ENCODE peak calls at places on chromosomes 1 and 21, in six cellular contexts. B is ascending aorta, X is psoas muscle, Z is SK-N-SH, S is esophagus squamous epithelium, P is endodermal cell. V is an unnamed sample.

GRCh38 chr1:203135636-203136305 is 8.2 kb downstream of the ADORA1 start:
- DNase-seq in B (no peak), X (no peak), Z (no peak), S (no peak), P (no peak), V (no peak)

GRCh38 chr1:154956557-154956956 is 658 bp upstream of the PBXIP1 start:
- DNase-seq in B (no peak), X (peak), Z (no peak), S (no peak), P (peak), V (no peak)

GRCh38 chr1:2606004-2606805 is 19.6 kb downstream of the PRXL2B start:
- DNase-seq in B (no peak), X (peak), Z (peak), S (no peak), P (peak), V (no peak)

GRCh38 chr21:43956667-43957030 is 55.5 kb upstream of the TRAPPC10 start:
- DNase-seq in B (no peak), X (peak), Z (no peak), S (no peak), P (no peak), V (peak)

GRCh38 chr1:159860456-159860855 is 2.0 kb downstream of the VSIG8 start:
- DNase-seq in B (no peak), X (no peak), Z (peak), S (no peak), P (no peak), V (no peak)

GRCh38 chr1:204813522-204813921 is 57.1 kb upstream of the NFASC start:
- DNase-seq in B (no peak), X (no peak), Z (no peak), S (no peak), P (no peak), V (no peak)

GRCh38 chr1:117366281-117366981 is 818 bp upstream of the MAN1A2 start:
- DNase-seq in B (peak), X (peak), Z (peak), S (peak), P (peak), V (peak)

GRCh38 chr1:203797948-203798347 is 2.5 kb downstream of the ZBED6 start:
- DNase-seq in B (no peak), X (no peak), Z (no peak), S (no peak), P (no peak), V (no peak)

GRCh38 chr1:182069028-182069466 is 7.5 kb upstream of the ZNF648 start:
- DNase-seq in B (no peak), X (peak), Z (peak), S (no peak), P (peak), V (no peak)

GRCh38 chr1:28380394-28380793 is 10.9 kb downstream of the PHACTR4 start:
- DNase-seq in B (no peak), X (no peak), Z (no peak), S (no peak), P (no peak), V (no peak)

GRCh38 chr1:21639594-21640041 is 29.5 kb downstream of the RAP1GAP start:
- DNase-seq in B (no peak), X (no peak), Z (no peak), S (no peak), P (peak), V (no peak)

GRCh38 chr1:217369996-217370551 is 260.8 kb downstream of the GPATCH2 start:
- DNase-seq in B (no peak), X (no peak), Z (no peak), S (no peak), P (no peak), V (no peak)

GRCh38 chr1:221961532-221962292 is 219.8 kb upstream of the DUSP10 start:
- DNase-seq in B (no peak), X (no peak), Z (no peak), S (no peak), P (no peak), V (peak)

GRCh38 chr1:151841141-151841540 is 1.5 kb upstream of the C2CD4D start:
- DNase-seq in B (no peak), X (no peak), Z (no peak), S (no peak), P (no peak), V (peak)

GRCh38 chr21:16280731-16281130 is 550.9 kb downstream of the USP25 start:
- DNase-seq in B (no peak), X (no peak), Z (no peak), S (no peak), P (no peak), V (peak)

GRCh38 chr1:50109647-50110075 is 941 bp downstream of the ELAVL4 start:
- DNase-seq in B (no peak), X (no peak), Z (no peak), S (no peak), P (no peak), V (peak)

GRCh38 chr1:51063121-51063520 is 38.9 kb upstream of the C1orf185 start:
- DNase-seq in B (no peak), X (no peak), Z (no peak), S (no peak), P (no peak), V (peak)

GRCh38 chr1:223707270-223708000 is 4.9 kb upstream of the CAPN2 start:
- DNase-seq in B (peak), X (peak), Z (no peak), S (no peak), P (peak), V (peak)

GRCh38 chr1:227729144-227729880 is 5.8 kb downstream of the JMJD4 start:
- DNase-seq in B (no peak), X (no peak), Z (peak), S (no peak), P (peak), V (no peak)

GRCh38 chr21:43812139-43812821 is 22.9 kb downstream of the RRP1 start:
- DNase-seq in B (no peak), X (peak), Z (no peak), S (no peak), P (no peak), V (no peak)

GRCh38 chr1:227125929-227126545 is 185.9 kb downstream of the COQ8A start:
- DNase-seq in B (no peak), X (no peak), Z (no peak), S (no peak), P (peak), V (no peak)

GRCh38 chr1:9061949-9062555 is 7.4 kb downstream of the SLC2A5 start:
- DNase-seq in B (no peak), X (no peak), Z (no peak), S (no peak), P (no peak), V (peak)

GRCh38 chr1:29256979-29257804 is 20.9 kb downstream of the PTPRU start:
- DNase-seq in B (no peak), X (no peak), Z (peak), S (no peak), P (peak), V (peak)

GRCh38 chr1:173601588-173601987 is 1.3 kb downstream of the SLC9C2 start:
- DNase-seq in B (no peak), X (no peak), Z (no peak), S (no peak), P (no peak), V (no peak)

GRCh38 chr1:2417083-2417832 is 4.9 kb upstream of the PEX10 start:
- DNase-seq in B (no peak), X (no peak), Z (no peak), S (no peak), P (no peak), V (no peak)

GRCh38 chr1:109193653-109194590 is 19.8 kb upstream of the SARS1 start:
- DNase-seq in B (no peak), X (peak), Z (peak), S (no peak), P (peak), V (no peak)

GRCh38 chr21:38646213-38646837 is 148.0 kb upstream of the ERG start:
- DNase-seq in B (no peak), X (no peak), Z (no peak), S (no peak), P (no peak), V (peak)

GRCh38 chr1:232627645-232628334 is 2.1 kb downstream of the SIPA1L2 start:
- DNase-seq in B (no peak), X (no peak), Z (peak), S (no peak), P (peak), V (peak)

GRCh38 chr1:179968284-179968993 is 13.8 kb downstream of the CEP350 start:
- DNase-seq in B (no peak), X (no peak), Z (no peak), S (no peak), P (no peak), V (no peak)

GRCh38 chr1:107057197-107058133 is 991 bp downstream of the PRMT6 start:
- DNase-seq in B (no peak), X (peak), Z (peak), S (no peak), P (peak), V (peak)

GRCh38 chr1:172449585-172450523 is 6.0 kb upstream of the PIGC start:
- DNase-seq in B (no peak), X (peak), Z (peak), S (no peak), P (peak), V (no peak)

GRCh38 chr1:221716713-221717490 is 25.0 kb downstream of the DUSP10 start:
- DNase-seq in B (no peak), X (no peak), Z (peak), S (no peak), P (peak), V (no peak)

GRCh38 chr1:107683198-107683657 is 281.8 kb downstream of the VAV3 start:
- DNase-seq in B (no peak), X (no peak), Z (no peak), S (no peak), P (no peak), V (no peak)

DNA sequence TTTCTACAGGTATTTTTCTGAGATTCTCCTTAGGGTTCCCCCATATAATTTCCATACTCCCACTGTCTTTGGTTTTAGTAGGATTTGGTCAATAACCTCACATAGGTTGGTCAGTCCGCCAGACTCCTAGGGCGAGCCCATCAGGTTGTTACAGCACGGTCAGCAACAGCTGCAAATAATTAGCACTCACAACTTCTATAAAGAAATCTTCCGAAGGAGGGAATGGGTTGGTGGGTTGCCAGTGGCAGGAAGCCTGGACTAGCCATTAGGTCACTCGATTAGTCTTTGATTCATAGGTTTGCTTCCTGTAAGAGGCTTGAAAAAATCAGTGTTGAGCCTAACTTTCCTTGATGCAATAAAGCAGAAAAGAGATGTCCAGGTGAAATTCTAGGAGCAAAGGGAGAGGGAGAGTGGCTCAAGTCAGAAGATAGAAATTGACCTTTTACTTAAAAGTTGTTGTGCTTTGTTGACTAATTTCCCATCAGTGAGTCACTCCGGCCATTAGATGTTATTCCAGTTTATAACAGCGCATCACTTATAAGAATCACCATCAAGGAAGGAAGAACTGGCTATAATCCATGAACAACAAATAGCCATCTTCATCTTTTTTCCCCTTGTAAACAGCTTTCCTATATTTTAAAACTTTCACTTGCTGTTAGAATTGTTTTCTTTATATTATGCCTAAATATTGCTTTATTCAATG is 88.3 kb downstream of the TPR start:
- DNase-seq in B (no peak), X (no peak), Z (no peak), S (no peak), P (no peak), V (peak)
- H3K27ac ChIP-seq in B (no peak), X (no peak), Z (peak), S (no peak), P (no peak), V (no peak)

GRCh38 chr1:38141483-38141882 is 94.9 kb upstream of the POU3F1 start:
- DNase-seq in B (no peak), X (no peak), Z (no peak), S (no peak), P (peak), V (no peak)

GRCh38 chr1:38140025-38140487 is 93.5 kb upstream of the POU3F1 start:
- DNase-seq in B (no peak), X (no peak), Z (no peak), S (no peak), P (peak), V (no peak)

GRCh38 chr1:38135621-38136414 is 89.2 kb upstream of the POU3F1 start:
- DNase-seq in B (no peak), X (no peak), Z (no peak), S (no peak), P (peak), V (no peak)

GRCh38 chr1:38137164-38137563 is 90.6 kb upstream of the POU3F1 start:
- DNase-seq in B (no peak), X (no peak), Z (no peak), S (no peak), P (no peak), V (no peak)

DNA sequence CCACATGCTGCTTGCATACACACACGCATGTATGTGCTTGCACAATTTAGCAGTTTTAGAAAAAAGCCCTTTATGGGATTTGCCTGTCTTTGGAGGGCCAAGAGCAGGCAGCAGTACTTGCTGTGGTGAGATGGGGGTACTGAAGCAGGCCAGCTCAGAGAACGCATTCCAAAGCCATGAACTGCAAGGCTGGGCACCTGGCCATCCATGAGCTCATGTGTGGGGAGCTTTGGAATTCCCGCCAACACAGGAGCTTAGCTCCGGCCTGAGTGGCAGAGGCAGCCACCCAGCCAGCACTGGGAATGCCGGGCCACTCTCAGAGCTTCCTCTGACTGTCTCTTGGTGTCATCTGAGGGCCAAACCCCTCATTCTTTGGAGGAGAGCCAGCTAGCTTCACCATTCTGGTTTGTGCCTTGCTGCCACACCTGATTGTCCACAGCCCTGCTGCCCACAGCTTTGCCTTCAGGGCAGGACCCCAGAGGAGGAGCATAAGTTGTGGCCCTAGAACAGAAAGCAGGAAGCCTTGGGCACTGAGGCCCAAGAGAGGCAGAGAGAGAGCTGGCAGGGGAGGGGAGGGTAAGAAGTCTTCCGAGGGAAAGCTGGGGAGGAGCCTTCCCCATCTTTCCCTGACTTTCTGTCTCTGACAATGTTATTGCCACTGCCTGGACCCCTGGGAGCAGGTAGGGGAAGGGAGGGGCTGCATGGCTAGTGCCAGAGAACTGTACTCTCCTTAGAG is 92.1 kb upstream of the POU3F1 start:
- DNase-seq in B (peak), X (peak), Z (no peak), S (no peak), P (peak), V (peak)
- TF ChIP-seq CTCF in B (peak), X (peak), Z (peak), S (no peak), P (no peak), V (peak)

DNA sequence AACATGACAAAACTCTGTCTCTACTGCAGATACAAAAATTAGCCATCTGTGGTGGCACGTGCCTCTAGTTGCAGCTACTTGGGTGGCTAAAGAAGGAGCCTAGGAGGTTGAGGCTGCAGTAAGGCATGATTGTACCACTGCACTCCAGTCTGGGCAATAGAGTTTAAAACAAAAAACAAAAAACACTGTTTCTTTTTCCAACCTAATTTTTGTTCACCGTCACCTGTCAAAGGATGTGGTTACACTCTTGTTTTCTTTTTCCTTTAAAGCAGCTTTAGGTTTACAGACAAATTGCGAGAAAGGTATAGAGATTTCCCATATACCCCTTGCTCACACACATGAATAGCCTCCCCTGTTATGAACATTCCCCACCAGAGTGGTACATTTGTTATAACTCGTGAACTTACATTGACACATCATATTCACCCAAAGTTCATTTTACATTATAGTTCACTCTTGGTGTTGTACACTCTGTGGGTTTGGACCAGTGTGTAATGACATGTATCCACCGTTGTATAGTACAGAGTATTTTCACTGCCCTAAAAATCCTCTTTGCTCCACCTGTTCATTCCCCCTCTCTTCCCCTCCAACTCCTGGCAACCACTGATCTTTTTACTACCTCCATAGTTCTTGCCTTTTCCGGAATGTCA is 26.2 kb downstream of the SMG7 start:
- DNase-seq in B (no peak), X (no peak), Z (no peak), S (no peak), P (no peak), V (no peak)
- H3K27ac ChIP-seq in B (no peak), X (no peak), Z (no peak), S (no peak), P (no peak), V (no peak)

DNA sequence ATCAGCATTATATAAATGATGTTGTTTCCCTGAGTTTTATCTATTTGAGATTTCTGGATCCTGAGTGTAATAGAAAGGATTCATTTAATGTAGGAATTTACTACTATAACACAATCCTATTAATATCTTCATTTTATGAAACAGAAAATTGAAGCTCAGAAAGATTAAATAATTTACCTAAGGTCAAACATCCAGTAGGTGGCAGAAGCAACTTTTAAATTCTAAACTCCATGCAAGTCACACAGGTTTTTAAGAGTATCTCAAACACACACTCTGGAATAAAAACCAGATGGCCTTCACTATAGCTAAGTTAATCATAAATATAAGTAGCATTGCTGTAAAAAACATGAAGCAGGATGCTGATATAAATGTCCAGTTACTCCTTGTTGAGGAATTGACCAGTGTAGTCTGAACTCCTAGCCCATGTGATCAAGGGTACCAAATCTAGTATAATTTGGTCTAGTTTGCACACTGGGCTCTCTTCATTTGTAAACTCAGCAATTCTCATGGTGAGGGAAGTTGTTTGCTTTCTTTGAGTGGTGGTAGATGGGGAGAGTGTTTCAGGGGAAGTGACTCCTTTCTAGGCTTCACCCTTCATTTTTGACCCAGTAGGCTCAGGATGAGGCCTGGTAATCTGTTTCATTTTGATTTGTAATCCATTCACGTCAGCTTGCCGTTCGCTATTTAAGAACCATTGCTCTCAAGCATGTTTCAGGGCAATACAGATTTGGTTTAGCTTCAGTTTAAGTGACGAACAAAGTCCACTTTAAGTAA is 9.3 kb upstream of the FMO3 start:
- DNase-seq in B (no peak), X (no peak), Z (peak), S (no peak), P (no peak), V (peak)
- TF ChIP-seq CTCF in B (peak), X (peak), Z (peak), S (peak), P (peak), V (peak)

GRCh38 chr1:32234792-32235191 is 12.2 kb upstream of the FAM167B start:
- DNase-seq in B (no peak), X (peak), Z (no peak), S (no peak), P (peak), V (no peak)
- H3K27ac ChIP-seq in B (no peak), X (peak), Z (peak), S (no peak), P (no peak), V (peak)

DNA sequence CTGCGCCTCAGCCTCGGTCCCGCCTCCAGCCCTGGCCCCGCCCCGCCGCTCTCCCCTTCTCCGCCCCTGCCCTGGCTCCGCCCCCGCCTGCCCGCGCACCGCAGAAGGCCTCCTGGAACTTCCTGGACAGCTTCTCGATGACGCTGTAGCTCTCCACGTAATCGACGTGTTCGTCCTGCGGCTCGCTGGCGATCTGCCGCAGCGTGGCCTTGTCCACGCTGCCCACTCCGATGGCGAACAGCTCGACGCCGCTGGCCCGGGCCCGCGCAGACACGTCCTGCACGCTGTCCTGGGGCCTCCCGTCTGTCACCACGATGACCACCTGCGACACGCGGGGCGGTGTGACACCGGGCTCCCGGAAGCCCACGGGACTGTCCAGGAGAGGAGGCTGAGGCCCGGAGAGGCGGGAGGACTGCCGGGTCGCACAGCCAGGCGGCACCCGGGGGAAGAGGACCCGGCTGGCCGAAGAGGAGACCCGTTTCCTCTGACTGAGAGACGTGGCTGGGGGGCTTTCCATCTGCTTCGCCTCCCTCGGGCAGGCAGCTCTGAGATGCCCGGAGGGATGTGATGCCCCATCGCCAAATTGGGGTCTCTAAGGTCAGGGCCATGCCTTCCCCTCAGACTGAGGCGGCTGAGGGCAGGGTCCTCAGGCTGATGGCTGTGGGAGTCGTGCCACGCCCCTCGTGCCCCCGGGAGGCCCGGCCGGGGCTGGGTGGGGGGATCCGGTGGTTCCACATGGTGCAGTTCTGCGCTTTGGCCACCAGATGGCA is 4.6 kb downstream of the MATN1 start:
- DNase-seq in B (peak), X (peak), Z (peak), S (peak), P (peak), V (peak)
- TF ChIP-seq CTCF in B (peak), X (peak), Z (peak), S (peak), P (peak), V (peak)

V was measured in astrocyte.